ENCODE peak calls at places on chromosomes 13 and 19, in seven cellular contexts. O is stomach, A is A549, C is ovary, F is tibial nerve, E is SK-N-SH, U is sigmoid colon. J is an unnamed sample.

GRCh38 chr13:62524498-62524897 is 1108.8 kb upstream of the PCDH20 start:
- DNase-seq in O (no peak), A (no peak), C (no peak), F (no peak), E (no peak), U (no peak), J (no peak)

GRCh38 chr13:48505597-48506091 is 27.2 kb downstream of the RCBTB2 start:
- DNase-seq in O (no peak), A (no peak), C (no peak), F (no peak), E (no peak), U (no peak), J (no peak)

GRCh38 chr19:31979362-31979761 is 366.0 kb upstream of the ZNF507 start:
- DNase-seq in O (no peak), A (no peak), C (no peak), F (no peak), E (no peak), U (no peak), J (no peak)

GRCh38 chr13:89136678-89137077 is 1465.5 kb downstream of the SLITRK5 start:
- DNase-seq in O (no peak), A (no peak), C (no peak), F (no peak), E (no peak), U (no peak), J (no peak)

GRCh38 chr13:109568273-109568900 is 218.0 kb downstream of the IRS2 start:
- DNase-seq in O (no peak), A (no peak), C (no peak), F (no peak), E (peak), U (no peak), J (no peak)

GRCh38 chr19:6772028-6772865 is at the start of gene VAV1:
- DNase-seq in O (peak), A (no peak), C (no peak), F (no peak), E (peak), U (no peak), J (peak)

GRCh38 chr13:111161601-111162600 is 46.8 kb downstream of the ARHGEF7 start:
- DNase-seq in O (no peak), A (no peak), C (no peak), F (no peak), E (no peak), U (no peak), J (no peak)

GRCh38 chr19:40443131-40443929 is 805 bp downstream of the SERTAD3 start:
- DNase-seq in O (peak), A (peak), C (peak), F (peak), E (peak), U (peak), J (peak)

GRCh38 chr13:94708031-94708571 is 4.2 kb downstream of the SOX21 start:
- DNase-seq in O (no peak), A (no peak), C (no peak), F (no peak), E (peak), U (no peak), J (no peak)

GRCh38 chr13:86000546-86000945 is 201.3 kb upstream of the SLITRK6 start:
- DNase-seq in O (no peak), A (no peak), C (no peak), F (no peak), E (no peak), U (no peak), J (no peak)

GRCh38 chr19:14979498-14980255 is at the start of gene SLC1A6:
- DNase-seq in O (no peak), A (no peak), C (no peak), F (no peak), E (peak), U (no peak), J (no peak)

GRCh38 chr13:81929988-81930387 is 1589.1 kb upstream of the SPRY2 start:
- DNase-seq in O (no peak), A (no peak), C (no peak), F (no peak), E (peak), U (no peak), J (no peak)

GRCh38 chr13:86838411-86839120 is 832.6 kb upstream of the SLITRK5 start:
- DNase-seq in O (no peak), A (no peak), C (no peak), F (no peak), E (no peak), U (no peak), J (peak)

GRCh38 chr19:3683405-3683865 is 16.8 kb downstream of the PIP5K1C start:
- DNase-seq in O (no peak), A (no peak), C (no peak), F (no peak), E (no peak), U (no peak), J (no peak)

GRCh38 chr13:55653497-55653896 is 1487.2 kb upstream of the PRR20A start:
- DNase-seq in O (no peak), A (no peak), C (no peak), F (no peak), E (no peak), U (no peak), J (no peak)

GRCh38 chr13:46617382-46617781 is 64.4 kb downstream of the LRCH1 start:
- DNase-seq in O (no peak), A (no peak), C (no peak), F (no peak), E (no peak), U (no peak), J (no peak)

GRCh38 chr19:18379803-18380747 is 5.9 kb upstream of the GDF15 start:
- DNase-seq in O (peak), A (peak), C (peak), F (peak), E (no peak), U (peak), J (peak)

GRCh38 chr19:39843919-39844793 is 2.0 kb downstream of the FBL start:
- DNase-seq in O (no peak), A (peak), C (no peak), F (no peak), E (peak), U (no peak), J (no peak)

GRCh38 chr13:106967391-106967790 is 399.5 kb upstream of the ARGLU1 start:
- DNase-seq in O (no peak), A (no peak), C (no peak), F (no peak), E (no peak), U (no peak), J (no peak)

GRCh38 chr19:35034588-35035382 is 4.5 kb downstream of the SCN1B start:
- DNase-seq in O (no peak), A (no peak), C (no peak), F (no peak), E (no peak), U (no peak), J (no peak)

GRCh38 chr19:29420482-29421185 is 105.2 kb upstream of the VSTM2B start:
- DNase-seq in O (no peak), A (no peak), C (no peak), F (no peak), E (no peak), U (no peak), J (no peak)

GRCh38 chr19:4531562-4532165 is 3.4 kb downstream of the PLIN5 start:
- DNase-seq in O (peak), A (no peak), C (peak), F (no peak), E (peak), U (no peak), J (no peak)

GRCh38 chr19:46718157-46718933 is 1.4 kb upstream of the PRKD2 start:
- DNase-seq in O (peak), A (peak), C (no peak), F (no peak), E (no peak), U (no peak), J (no peak)

GRCh38 chr19:4232614-4233281 is 3.4 kb downstream of the EBI3 start:
- DNase-seq in O (no peak), A (no peak), C (no peak), F (no peak), E (peak), U (no peak), J (no peak)

GRCh38 chr19:30180691-30181090 is 191.5 kb upstream of the ZNF536 start:
- DNase-seq in O (no peak), A (no peak), C (no peak), F (no peak), E (no peak), U (no peak), J (no peak)

GRCh38 chr13:96053003-96053703 is at the start of gene UGGT2:
- DNase-seq in O (peak), A (peak), C (peak), F (peak), E (peak), U (peak), J (peak)

GRCh38 chr19:14530505-14530904 is 1.1 kb downstream of the TECR start:
- DNase-seq in O (no peak), A (no peak), C (no peak), F (no peak), E (no peak), U (no peak), J (no peak)

GRCh38 chr19:5369962-5370367 is 29.4 kb upstream of the PTPRS start:
- DNase-seq in O (peak), A (peak), C (no peak), F (no peak), E (peak), U (no peak), J (no peak)

GRCh38 chr19:2619076-2619475 is 83.4 kb downstream of the GNG7 start:
- DNase-seq in O (no peak), A (no peak), C (no peak), F (no peak), E (no peak), U (no peak), J (no peak)

GRCh38 chr13:38262211-38262610 is 87.4 kb upstream of the UFM1 start:
- DNase-seq in O (no peak), A (no peak), C (no peak), F (no peak), E (no peak), U (no peak), J (no peak)

GRCh38 chr19:28076628-28077027 is 1136.3 kb downstream of the UQCRFS1 start:
- DNase-seq in O (no peak), A (no peak), C (no peak), F (no peak), E (no peak), U (no peak), J (no peak)

GRCh38 chr19:11902228-11902627 is 14.6 kb downstream of the ZNF69 start:
- DNase-seq in O (no peak), A (no peak), C (no peak), F (no peak), E (no peak), U (no peak), J (no peak)

DNA sequence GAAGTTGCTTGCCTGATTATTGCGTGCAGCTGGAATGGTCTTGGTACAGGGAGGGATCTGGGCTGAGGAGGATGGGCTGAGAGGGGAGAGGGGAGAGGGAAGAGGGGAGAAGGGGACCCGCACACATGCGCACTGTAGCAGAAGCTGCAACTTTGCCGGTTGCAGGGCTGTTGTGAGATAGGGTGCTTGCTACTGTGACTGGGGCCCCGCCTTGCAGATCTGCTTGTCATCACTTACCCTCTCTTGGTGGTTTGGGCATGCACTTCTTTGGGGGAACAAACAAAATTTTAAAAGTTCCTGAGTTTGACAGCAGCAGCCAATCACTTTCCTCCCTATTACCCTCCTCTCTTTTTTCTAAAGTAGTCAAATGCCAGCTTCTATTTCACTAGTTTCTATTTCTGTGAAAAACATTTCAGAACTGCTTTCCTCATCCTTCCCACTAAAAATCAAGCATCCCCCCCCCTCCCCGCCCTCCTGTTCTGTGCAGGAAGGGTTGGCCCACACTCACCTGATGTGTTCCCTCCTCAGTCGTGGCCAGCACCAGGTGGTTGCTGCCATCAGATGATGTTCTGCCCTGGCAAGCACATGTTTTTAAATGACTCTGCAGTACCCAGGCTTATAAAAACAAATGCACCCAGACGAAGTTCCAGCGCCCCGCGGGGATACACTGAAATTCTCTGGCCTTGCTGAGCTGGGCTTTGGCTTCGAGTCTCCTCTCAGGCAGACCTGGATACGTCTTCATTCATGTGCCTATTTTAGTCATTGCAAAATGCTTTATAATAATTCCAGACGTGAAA is 316.5 kb downstream of the DLEU7 start:
- DNase-seq in O (no peak), A (no peak), C (no peak), F (no peak), E (peak), U (peak), J (no peak)
- H3K4me3 ChIP-seq in O (no peak), A (no peak), C (no peak), F (no peak), E (no peak), U (no peak), J (no peak)

GRCh38 chr19:13329766-13330165 is 176.5 kb downstream of the CACNA1A start:
- DNase-seq in O (no peak), A (no peak), C (no peak), F (no peak), E (no peak), U (no peak), J (no peak)
- H3K27ac ChIP-seq in O (no peak), A (no peak), C (no peak), F (no peak), E (no peak), U (no peak), J (no peak)

DNA sequence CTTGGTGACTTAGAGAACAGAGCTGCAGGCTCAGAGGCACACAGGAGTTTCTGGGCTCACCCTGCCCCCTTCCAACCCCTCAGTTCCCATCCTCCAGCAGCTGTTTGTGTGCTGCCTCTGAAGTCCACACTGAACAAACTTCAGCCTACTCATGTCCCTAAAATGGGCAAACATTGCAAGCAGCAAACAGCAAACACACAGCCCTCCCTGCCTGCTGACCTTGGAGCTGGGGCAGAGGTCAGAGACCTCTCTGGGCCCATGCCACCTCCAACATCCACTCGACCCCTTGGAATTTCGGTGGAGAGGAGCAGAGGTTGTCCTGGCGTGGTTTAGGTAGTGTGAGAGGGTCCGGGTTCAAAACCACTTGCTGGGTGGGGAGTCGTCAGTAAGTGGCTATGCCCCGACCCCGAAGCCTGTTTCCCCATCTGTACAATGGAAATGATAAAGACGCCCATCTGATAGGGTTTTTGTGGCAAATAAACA is 9.9 kb downstream of the APOC1 start:
- DNase-seq in O (no peak), A (no peak), C (no peak), F (no peak), E (no peak), U (no peak), J (no peak)
- TF ChIP-seq EP300 in O (no peak), A (no peak), C (no peak), F (no peak), E (no peak), U (no peak), J (no peak)

GRCh38 chr19:23116802-23117571 is at the start of gene ZNF730:
- DNase-seq in O (no peak), A (no peak), C (peak), F (peak), E (peak), U (no peak), J (peak)

DNA sequence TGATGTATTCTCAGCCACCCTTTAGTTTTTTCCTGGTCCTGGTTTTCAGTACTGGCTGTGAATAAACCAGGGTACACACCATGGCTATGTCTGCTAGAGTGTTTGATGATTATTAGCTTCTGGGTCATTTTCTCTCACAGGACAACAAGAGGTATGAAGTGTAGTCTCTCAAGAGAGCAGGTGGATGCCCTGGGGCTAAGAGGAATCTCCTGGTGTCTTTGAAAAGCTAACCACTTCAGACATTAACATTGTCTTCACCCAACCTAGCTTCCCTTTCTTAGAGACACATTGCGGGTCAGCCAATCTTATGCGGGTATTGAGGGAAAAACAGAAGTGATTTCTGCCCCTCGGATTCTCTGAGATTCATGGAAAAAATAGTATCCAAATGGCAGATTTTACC is 1.6 kb downstream of the ZNF730 start:
- DNase-seq in O (no peak), A (no peak), C (no peak), F (no peak), E (no peak), U (no peak), J (no peak)
- H3K4me3 ChIP-seq in O (no peak), A (no peak), C (no peak), F (no peak), E (no peak), U (no peak), J (no peak)